ENCODE peak calls at places on chromosomes 6 and 20, in four cellular contexts. One of them, this sample, is unnamed.

GRCh38 chr6:170523256-170524187 is 29.6 kb downstream of the PSMB1 start:
- DNase-seq in OCI-M1: peak
- DNase-seq in B cell: no peak
- DNase-seq in CD8-positive, alpha-beta memory T cell: no peak
- DNase-seq in this sample: no peak

GRCh38 chr6:164102701-164103100 is 688.2 kb downstream of the QKI start:
- DNase-seq in B cell: no peak
- DNase-seq in CD8-positive, alpha-beta memory T cell: no peak
- DNase-seq in OCI-M1: no peak
- DNase-seq in this sample: no peak

GRCh38 chr6:7732219-7732618 is 6.3 kb downstream of the BMP6 start:
- DNase-seq in B cell: no peak
- DNase-seq in CD8-positive, alpha-beta memory T cell: no peak
- DNase-seq in OCI-M1: peak
- DNase-seq in this sample: no peak

GRCh38 chr20:42113236-42113635 is 495.1 kb upstream of the CHD6 start:
- DNase-seq in OCI-M1: no peak
- DNase-seq in B cell: no peak
- DNase-seq in CD8-positive, alpha-beta memory T cell: no peak
- DNase-seq in this sample: no peak

GRCh38 chr6:161327360-161327953 is 53.6 kb upstream of the AGPAT4 start:
- DNase-seq in CD8-positive, alpha-beta memory T cell: no peak
- DNase-seq in OCI-M1: peak
- DNase-seq in B cell: no peak
- DNase-seq in this sample: no peak

GRCh38 chr20:10863337-10864060 is 189.7 kb upstream of the JAG1 start:
- DNase-seq in OCI-M1: no peak
- DNase-seq in CD8-positive, alpha-beta memory T cell: no peak
- DNase-seq in B cell: no peak
- DNase-seq in this sample: no peak

GRCh38 chr6:53095270-53095669 is 30.1 kb downstream of the FBXO9 start:
- DNase-seq in B cell: no peak
- DNase-seq in OCI-M1: no peak
- DNase-seq in CD8-positive, alpha-beta memory T cell: no peak
- DNase-seq in this sample: no peak

GRCh38 chr6:64737418-64737817 is 969.6 kb downstream of the EYS start:
- DNase-seq in CD8-positive, alpha-beta memory T cell: no peak
- DNase-seq in OCI-M1: no peak
- DNase-seq in B cell: no peak
- DNase-seq in this sample: no peak

GRCh38 chr6:42158631-42159030 is 14.5 kb upstream of the GUCA1A start:
- DNase-seq in CD8-positive, alpha-beta memory T cell: no peak
- DNase-seq in B cell: no peak
- DNase-seq in OCI-M1: no peak
- DNase-seq in this sample: no peak

GRCh38 chr6:145660676-145661075 is 74.6 kb downstream of the EPM2A start:
- DNase-seq in B cell: no peak
- DNase-seq in OCI-M1: no peak
- DNase-seq in CD8-positive, alpha-beta memory T cell: no peak
- DNase-seq in this sample: no peak

GRCh38 chr6:169859978-169860703 is 108.7 kb downstream of the ERMARD start:
- DNase-seq in OCI-M1: no peak
- DNase-seq in CD8-positive, alpha-beta memory T cell: no peak
- DNase-seq in B cell: no peak
- DNase-seq in this sample: no peak

GRCh38 chr6:7912024-7912423 is 1.4 kb upstream of the TXNDC5 start:
- DNase-seq in CD8-positive, alpha-beta memory T cell: no peak
- DNase-seq in OCI-M1: no peak
- DNase-seq in B cell: no peak
- DNase-seq in this sample: no peak

GRCh38 chr6:67501738-67502137 is 1133.3 kb upstream of the ADGRB3 start:
- DNase-seq in B cell: no peak
- DNase-seq in CD8-positive, alpha-beta memory T cell: no peak
- DNase-seq in OCI-M1: no peak
- DNase-seq in this sample: no peak

GRCh38 chr20:31920275-31920855 is 31.5 kb downstream of the PDRG1 start:
- DNase-seq in B cell: no peak
- DNase-seq in CD8-positive, alpha-beta memory T cell: no peak
- DNase-seq in OCI-M1: no peak
- DNase-seq in this sample: no peak

GRCh38 chr6:53862517-53863457 is 68.0 kb downstream of the LRRC1 start:
- DNase-seq in CD8-positive, alpha-beta memory T cell: no peak
- DNase-seq in OCI-M1: no peak
- DNase-seq in B cell: no peak
- DNase-seq in this sample: peak

GRCh38 chr6:628772-629171 is 28.1 kb downstream of the HUS1B start:
- DNase-seq in CD8-positive, alpha-beta memory T cell: no peak
- DNase-seq in OCI-M1: peak
- DNase-seq in B cell: peak
- DNase-seq in this sample: no peak

This sample was measured in anterior cingulate cortex.